ENCODE peak calls at places on chromosomes 3 and 15, in five cellular contexts. S is body of pancreas, R is A673, K is GM06990, F is Peyer's patch. L is an unnamed sample. For H3K27me3, the result is how much of the 10 kb centered on the place peaks cover.

GRCh38 chr3:157159037-157159761 is 748 bp downstream of the CCNL1 start:
- DNase-seq in S (peak), R (peak), K (peak), F (peak), L (peak)

GRCh38 chr3:126616931-126617330 is 38.0 kb downstream of the TXNRD3 start:
- DNase-seq in S (no peak), R (no peak), K (no peak), F (no peak), L (no peak)

GRCh38 chr3:160796089-160796812 is 40.2 kb downstream of the PPM1L start:
- DNase-seq in S (no peak), R (no peak), K (no peak), F (no peak), L (no peak)

GRCh38 chr15:100536733-100537132 is 8.0 kb upstream of the CERS3 start:
- DNase-seq in S (no peak), R (no peak), K (no peak), F (no peak), L (no peak)

GRCh38 chr3:137035631-137036030 is 77.8 kb downstream of the IL20RB start:
- DNase-seq in S (no peak), R (peak), K (peak), F (no peak), L (no peak)

GRCh38 chr3:64289622-64290021 is 64.4 kb upstream of the PRICKLE2 start:
- DNase-seq in S (no peak), R (no peak), K (no peak), F (no peak), L (no peak)

GRCh38 chr3:86988235-86988634 is 2.7 kb downstream of the VGLL3 start:
- DNase-seq in S (no peak), R (peak), K (no peak), F (no peak), L (no peak)

GRCh38 chr3:105284876-105285275 is 81.8 kb upstream of the ALCAM start:
- DNase-seq in S (no peak), R (no peak), K (no peak), F (no peak), L (no peak)

GRCh38 chr3:87260270-87260669 is 16.1 kb downstream of the POU1F1 start:
- DNase-seq in S (peak), R (peak), K (no peak), F (no peak), L (peak)

GRCh38 chr15:34799825-34800168 is 4.4 kb upstream of the ACTC1 start:
- DNase-seq in S (no peak), R (no peak), K (no peak), F (no peak), L (no peak)

GRCh38 chr3:125104639-125105038 is 48.8 kb upstream of the HEG1 start:
- DNase-seq in S (no peak), R (no peak), K (no peak), F (no peak), L (no peak)

DNA sequence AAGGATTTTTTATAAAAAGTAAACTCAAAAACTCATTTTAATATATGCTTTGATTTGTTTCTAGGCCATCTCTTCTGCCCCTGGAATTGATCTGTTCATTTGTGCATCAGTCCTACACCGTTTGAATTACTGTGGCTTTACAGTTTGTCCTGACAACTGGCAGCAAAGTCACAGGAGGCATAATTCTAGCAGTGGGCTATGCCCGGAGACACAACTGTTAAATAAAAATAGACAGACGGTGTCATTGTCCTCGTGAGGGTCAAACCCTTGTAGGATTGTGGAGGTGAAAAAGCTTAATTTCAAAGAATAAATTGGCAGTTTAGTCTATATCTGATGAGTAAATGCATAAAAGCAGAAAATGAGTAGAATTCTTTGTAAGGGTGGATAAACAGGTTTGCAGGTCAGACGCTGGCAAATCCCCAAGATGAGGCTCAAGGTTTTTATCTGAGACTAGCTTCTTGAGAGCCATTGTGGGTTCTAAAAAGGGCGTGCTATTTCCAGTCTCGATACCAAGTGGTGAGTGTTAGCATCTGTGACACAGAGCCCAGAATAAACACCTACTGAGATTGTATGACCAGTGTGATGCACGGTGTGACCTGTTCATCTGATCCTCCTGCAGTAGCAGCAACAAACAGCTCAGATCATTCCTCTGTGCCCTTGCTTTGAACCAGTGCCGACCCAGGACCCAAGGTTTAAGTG is 51.5 kb upstream of the SLCO3A1 start:
- DNase-seq in S (no peak), R (no peak), K (no peak), F (no peak), L (no peak)
- H3K27me3 ChIP-seq in S (under half), R (under half), K (under half), F (under half), L (under half)

DNA sequence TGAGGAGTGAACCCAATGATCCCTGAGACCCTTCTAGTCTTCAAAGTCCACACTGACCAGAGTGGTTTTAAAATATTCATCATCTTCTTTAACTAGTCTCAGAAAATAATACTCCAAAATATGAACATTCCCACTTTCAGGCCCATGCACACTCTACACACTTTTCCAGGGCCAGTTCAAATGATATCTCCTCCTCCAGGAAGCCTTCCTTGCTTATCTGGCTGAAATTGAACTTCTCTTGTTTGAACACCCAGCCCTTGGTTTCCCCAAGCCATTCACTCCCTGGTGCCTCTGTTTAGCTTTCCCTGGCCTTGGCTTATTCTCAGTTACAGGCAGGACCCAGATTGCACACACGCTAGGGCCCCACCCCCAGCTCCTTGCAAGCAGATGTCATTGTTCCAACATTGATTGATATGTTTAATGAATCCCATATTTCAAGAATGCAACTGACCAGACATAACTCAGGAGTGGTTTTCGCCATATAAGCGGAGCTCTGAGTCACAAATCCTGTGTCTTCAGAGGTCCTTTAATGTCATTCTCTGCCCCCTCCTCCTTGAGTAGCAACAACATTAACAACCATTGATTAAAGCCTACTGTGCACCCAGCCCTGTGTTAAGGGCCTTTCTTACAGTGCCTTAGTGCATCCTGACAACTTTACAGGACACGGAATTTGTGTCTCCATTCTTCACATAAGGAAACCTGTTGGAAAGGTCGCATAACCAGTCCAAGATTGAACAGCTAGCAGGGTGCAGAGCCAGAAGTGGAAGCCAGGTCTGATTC is 2.1 kb downstream of the ITGA11 start:
- DNase-seq in S (no peak), R (no peak), K (no peak), F (no peak), L (no peak)
- H3K27me3 ChIP-seq in S (under half), R (half or more), K (under half), F (under half), L (half or more)

GRCh38 chr3:31011383-31011782 is 116.9 kb upstream of the GADL1 start:
- DNase-seq in S (peak), R (no peak), K (no peak), F (no peak), L (no peak)
- H3K27me3 ChIP-seq in S (under half), R (under half), K (under half), F (under half), L (under half)

GRCh38 chr15:47719730-47720129 is 2.4 kb downstream of the SEMA6D start:
- DNase-seq in S (no peak), R (no peak), K (no peak), F (no peak), L (no peak)

GRCh38 chr15:47720555-47720954 is 3.2 kb downstream of the SEMA6D start:
- DNase-seq in S (no peak), R (no peak), K (no peak), F (no peak), L (no peak)

GRCh38 chr15:47715856-47716445 is 1.4 kb upstream of the SEMA6D start:
- DNase-seq in S (peak), R (no peak), K (no peak), F (no peak), L (no peak)

GRCh38 chr15:47717036-47717611 is at the start of gene SEMA6D:
- DNase-seq in S (peak), R (peak), K (no peak), F (peak), L (peak)

GRCh38 chr15:47718474-47719440 is 1.5 kb downstream of the SEMA6D start:
- DNase-seq in S (peak), R (peak), K (no peak), F (peak), L (peak)
- H3K27me3 ChIP-seq in S (under half), R (under half), K (under half), F (under half), L (under half)

DNA sequence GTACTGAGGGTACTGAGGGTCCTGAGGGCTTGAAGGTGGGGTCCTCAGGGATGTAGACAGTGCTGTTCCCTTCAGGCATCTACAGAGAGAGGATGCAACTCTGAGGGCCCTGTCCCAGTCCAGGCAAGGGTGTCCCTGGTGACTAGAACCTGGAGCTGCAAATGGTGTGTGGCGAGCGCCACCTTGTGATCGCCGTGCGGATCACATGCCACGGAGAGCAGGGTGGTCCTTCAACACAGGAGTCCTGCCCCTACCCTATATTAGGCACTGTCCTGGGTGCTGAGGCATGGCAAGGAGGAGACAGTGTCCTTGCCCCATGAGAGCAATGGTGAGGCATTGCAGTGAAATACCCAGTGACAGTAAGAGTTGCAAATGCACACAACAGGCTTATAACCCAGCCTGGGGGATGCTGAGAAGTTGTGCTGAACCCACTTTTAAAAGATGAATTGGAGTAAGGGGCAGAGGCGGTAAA is 23.6 kb downstream of the RHCG start:
- DNase-seq in S (peak), R (peak), K (peak), F (peak), L (peak)
- H3K27me3 ChIP-seq in S (under half), R (under half), K (under half), F (under half), L (half or more)

GRCh38 chr3:128433630-128434185 is 33.0 kb downstream of the DNAJB8 start:
- DNase-seq in S (no peak), R (no peak), K (no peak), F (no peak), L (no peak)

GRCh38 chr3:128434524-128434923 is 32.2 kb downstream of the DNAJB8 start:
- DNase-seq in S (no peak), R (no peak), K (no peak), F (no peak), L (no peak)

GRCh38 chr3:128436214-128436613 is 30.5 kb downstream of the DNAJB8 start:
- DNase-seq in S (no peak), R (no peak), K (no peak), F (no peak), L (no peak)

GRCh38 chr3:128435058-128435457 is 31.6 kb downstream of the DNAJB8 start:
- DNase-seq in S (peak), R (no peak), K (no peak), F (no peak), L (no peak)

GRCh38 chr3:128435561-128435960 is 31.1 kb downstream of the DNAJB8 start:
- DNase-seq in S (no peak), R (no peak), K (no peak), F (no peak), L (no peak)
- H3K27me3 ChIP-seq in S (under half), R (under half), K (under half), F (under half), L (half or more)

L was measured in transverse colon.